ENCODE peak calls at places on chromosomes 3 and 15, in nine cellular contexts. H is heart left ventricle, K is cardiac fibroblast, X is AG10803, O is choroid plexus epithelial cell, J is GM12865, L is neural progenitor cell, Y is epithelial cell of proximal tubule, G is epithelial cell of esophagus. U is an unnamed sample.

GRCh38 chr3:108312656-108313055 is 16.3 kb downstream of the HHLA2 start:
- DNase-seq in Y (no peak), L (no peak), O (no peak), J (no peak), K (peak), G (no peak), X (peak), H (no peak), U (no peak)

GRCh38 chr15:96035091-96035490 is 295.4 kb upstream of the NR2F2 start:
- DNase-seq in J (no peak), X (no peak), Y (no peak), H (no peak), O (no peak), L (no peak), G (no peak), K (no peak), U (no peak)

GRCh38 chr3:62500556-62501294 is 127.4 kb upstream of the FEZF2 start:
- DNase-seq in O (no peak), L (peak), G (no peak), H (no peak), X (no peak), J (no peak), Y (no peak), K (no peak), U (no peak)

GRCh38 chr3:64684715-64685261 is 3.0 kb downstream of the ADAMTS9 start:
- DNase-seq in X (peak), K (peak), O (peak), G (peak), H (peak), L (peak), J (no peak), Y (no peak), U (no peak)

GRCh38 chr3:25426408-25426807 is 1.7 kb upstream of the RARB start:
- DNase-seq in J (no peak), O (no peak), Y (no peak), L (peak), X (peak), H (no peak), G (peak), K (no peak), U (no peak)

GRCh38 chr3:18100126-18100525 is 325.0 kb downstream of the SATB1 start:
- DNase-seq in L (no peak), G (peak), K (peak), J (no peak), H (no peak), Y (no peak), X (no peak), O (no peak), U (no peak)

GRCh38 chr15:67076147-67076843 is 10.9 kb downstream of the SMAD3 start:
- DNase-seq in J (peak), H (no peak), K (peak), G (peak), Y (no peak), X (no peak), O (peak), L (no peak), U (no peak)

GRCh38 chr3:168248383-168249047 is 152.8 kb upstream of the GOLIM4 start:
- DNase-seq in X (peak), J (peak), G (peak), H (peak), O (peak), Y (no peak), L (peak), K (peak), U (no peak)

GRCh38 chr15:89399390-89400120 is 64.9 kb upstream of the POLG start:
- DNase-seq in K (no peak), J (peak), Y (no peak), O (no peak), H (no peak), L (peak), G (peak), X (no peak), U (no peak)

GRCh38 chr3:159929181-159929893 is 59.3 kb upstream of the IL12A start:
- DNase-seq in L (no peak), H (no peak), O (peak), K (peak), Y (no peak), G (peak), X (peak), J (peak), U (no peak)
- TF ChIP-seq CTCF in L (no peak), H (peak), O (peak), K (peak), Y (peak), G (no peak), X (peak), J (no peak), U (peak)

GRCh38 chr3:87488725-87489124 is 212.3 kb upstream of the POU1F1 start:
- DNase-seq in O (peak), L (no peak), X (peak), J (no peak), K (no peak), Y (no peak), G (no peak), H (no peak), U (no peak)

GRCh38 chr3:87489892-87490291 is 213.5 kb upstream of the POU1F1 start:
- DNase-seq in H (no peak), K (no peak), L (no peak), Y (no peak), J (no peak), O (no peak), X (no peak), G (no peak), U (no peak)

GRCh38 chr3:87491843-87492242 is 215.5 kb upstream of the POU1F1 start:
- DNase-seq in K (no peak), X (no peak), O (no peak), J (no peak), G (peak), L (no peak), H (no peak), Y (no peak), U (no peak)

GRCh38 chr3:87486115-87486514 is 209.7 kb upstream of the POU1F1 start:
- DNase-seq in L (no peak), K (no peak), X (no peak), Y (no peak), J (no peak), H (no peak), G (no peak), O (no peak), U (no peak)
- TF ChIP-seq CTCF in L (no peak), K (no peak), X (no peak), Y (no peak), J (no peak), H (no peak), G (no peak), O (no peak), U (no peak)

GRCh38 chr3:46935168-46935858 is 41.2 kb downstream of the CCDC12 start:
- DNase-seq in K (peak), J (no peak), H (peak), G (peak), L (peak), Y (peak), X (peak), O (peak), U (peak)
- TF ChIP-seq CTCF in K (peak), J (no peak), H (peak), G (peak), L (peak), Y (peak), X (peak), O (peak), U (peak)

DNA sequence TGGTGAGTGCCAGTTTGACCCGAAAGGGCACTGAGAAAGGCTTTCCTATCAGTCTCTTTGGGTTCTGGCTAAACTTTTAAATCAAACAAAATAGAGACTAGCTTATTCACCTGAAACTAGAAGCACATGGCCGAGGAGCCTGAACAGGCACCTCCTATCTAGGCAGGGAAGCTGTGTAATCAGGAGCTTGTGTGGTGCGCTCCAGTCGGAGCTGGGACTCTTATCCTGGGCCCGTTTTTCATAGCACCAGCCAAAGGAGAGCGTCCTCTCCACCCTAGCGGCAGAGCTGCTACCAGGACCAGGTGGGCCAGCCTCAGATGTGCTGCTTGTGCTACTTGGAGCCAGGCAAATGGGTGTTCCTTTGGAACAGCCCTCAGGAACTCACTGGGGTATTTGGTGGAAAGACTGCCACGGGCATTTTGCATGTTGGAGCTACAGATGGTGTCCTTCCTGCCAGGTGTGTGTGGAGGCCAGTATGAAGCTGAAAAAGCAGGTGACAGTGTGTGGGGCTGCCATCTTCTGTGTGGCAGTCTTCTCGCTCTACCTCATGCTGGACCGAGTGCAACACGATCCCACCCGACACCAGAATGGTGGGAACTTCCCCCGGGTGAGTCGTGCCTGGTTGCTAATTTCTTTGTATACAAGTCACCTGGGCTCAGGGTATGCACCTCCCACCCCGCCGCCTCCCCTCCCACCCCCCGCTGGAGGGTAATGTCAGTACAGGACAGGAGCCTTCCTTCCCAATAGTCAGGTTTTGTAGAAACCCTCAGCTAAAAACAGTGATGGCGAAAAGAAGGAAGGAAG is 833 bp downstream of the MAN2A2 start:
- DNase-seq in X (no peak), L (peak), K (no peak), H (peak), Y (no peak), J (peak), G (peak), O (peak), U (no peak)
- TF ChIP-seq CTCF in X (no peak), L (peak), K (no peak), H (no peak), Y (peak), J (peak), G (peak), O (no peak), U (no peak)

DNA sequence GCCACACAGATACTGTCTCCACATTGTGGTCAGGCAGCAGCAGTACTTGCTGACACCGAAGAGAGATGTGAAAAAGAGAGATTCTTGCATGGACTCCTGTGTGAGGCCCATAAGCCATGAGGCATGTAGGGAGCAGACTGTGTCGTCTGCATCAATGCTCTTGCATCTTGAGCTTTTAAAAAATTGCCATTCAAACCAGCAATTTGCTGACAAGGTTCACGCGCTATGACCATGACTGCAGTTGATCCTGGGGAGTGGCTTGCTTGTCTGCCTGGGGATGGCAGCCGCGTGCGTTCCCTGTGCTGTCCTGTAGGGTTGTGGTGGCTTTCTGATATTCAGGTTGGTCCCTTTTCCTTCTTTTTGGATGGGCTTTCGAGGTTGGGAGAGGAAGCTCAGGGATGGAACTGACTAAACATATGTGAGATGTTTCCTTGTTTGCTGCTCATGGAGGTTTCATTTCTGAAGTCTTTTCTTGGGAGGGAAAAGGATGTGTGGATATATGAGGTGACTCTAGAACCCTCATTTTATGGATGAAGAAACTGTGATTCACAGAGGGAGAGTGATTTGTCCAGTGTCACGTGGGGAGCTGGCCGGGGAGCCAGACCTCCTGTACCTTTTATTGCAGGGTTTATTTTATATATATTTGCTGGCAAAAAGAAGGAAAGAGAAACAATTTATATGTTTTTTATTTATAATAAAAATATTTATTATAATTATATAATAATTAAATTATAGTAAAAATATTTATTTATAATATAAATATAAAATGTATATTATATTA is 48.6 kb downstream of the LPP start:
- DNase-seq in K (no peak), H (no peak), J (no peak), O (no peak), Y (no peak), X (no peak), L (no peak), G (no peak), U (no peak)
- TF ChIP-seq CTCF in K (no peak), H (no peak), J (no peak), O (no peak), Y (peak), X (no peak), L (peak), G (no peak), U (no peak)

GRCh38 chr3:23183731-23184130 is 19.4 kb upstream of the UBE2E2 start:
- DNase-seq in H (no peak), X (peak), O (peak), J (peak), Y (no peak), G (peak), K (peak), L (peak), U (no peak)
- TF ChIP-seq CTCF in H (peak), X (peak), O (peak), J (no peak), Y (peak), G (peak), K (peak), L (peak), U (peak)

GRCh38 chr3:37256447-37256846 is 82.1 kb upstream of the LRRFIP2 start:
- DNase-seq in H (no peak), K (no peak), X (no peak), J (no peak), G (no peak), L (peak), Y (no peak), O (peak), U (no peak)
- TF ChIP-seq CTCF in H (peak), K (peak), X (peak), J (no peak), G (no peak), L (peak), Y (peak), O (peak), U (no peak)

U was measured in osteocyte.